ENCODE peak calls at places on chromosome 1, in five cellular contexts. C is erythroblast, P is IMR-90, O is T47D, G is GM06990. A is an unnamed sample.

GRCh38 chr1:226082959-226083302 is 20.4 kb downstream of the H3-3A start:
- DNase-seq in C (peak; percentile 64), P (no peak), O (peak; percentile 69), G (no peak), A (peak; percentile 70)

GRCh38 chr1:156146006-156146748 is 7.2 kb upstream of the SEMA4A start:
- DNase-seq in C (peak; percentile 72), P (peak; percentile 94), O (peak; percentile 92), G (peak; percentile 60), A (peak; percentile 97)

GRCh38 chr1:19373206-19374126 is 61.3 kb downstream of the SLC66A1 start:
- DNase-seq in C (no peak), P (no peak), O (no peak), G (no peak), A (no peak)

GRCh38 chr1:40076895-40077312 is 20.1 kb downstream of the PPT1 start:
- DNase-seq in C (peak; percentile 64), P (peak; percentile 90), O (no peak), G (no peak), A (peak; percentile 89)

GRCh38 chr1:204171751-204172178 is 5.6 kb upstream of the REN start:
- DNase-seq in C (no peak), P (peak; percentile 86), O (peak; percentile 74), G (no peak), A (peak; percentile 80)

GRCh38 chr1:101474039-101474665 is 237.3 kb downstream of the S1PR1 start:
- DNase-seq in C (peak; percentile 55), P (no peak), O (no peak), G (no peak), A (peak; percentile 12)

GRCh38 chr1:47710075-47711071 is 272.5 kb downstream of the FOXD2 start:
- DNase-seq in C (peak; percentile 71), P (peak; percentile 37), O (peak; percentile 49), G (peak; percentile 67), A (peak; percentile 60)

GRCh38 chr1:205537386-205538018 is 33.0 kb downstream of the CDK18 start:
- DNase-seq in C (no peak), P (no peak), O (no peak), G (no peak), A (peak; percentile 77)

GRCh38 chr1:11399250-11399649 is 79.7 kb upstream of the DISP3 start:
- DNase-seq in C (no peak), P (no peak), O (no peak), G (no peak), A (no peak)

GRCh38 chr1:150321826-150322166 is 463 bp downstream of the PRPF3 start:
- DNase-seq in C (peak; percentile 68), P (no peak), O (no peak), G (no peak), A (no peak)

GRCh38 chr1:146032613-146033219 is 11.2 kb upstream of the HJV start:
- DNase-seq in C (peak; percentile 74), P (peak; percentile 47), O (peak; percentile 82), G (no peak), A (peak; percentile 70)

GRCh38 chr1:155241069-155241679 is 14.1 kb downstream of the ENTREP3 start:
- DNase-seq in C (peak; percentile 86), P (peak; percentile 83), O (peak; percentile 92), G (no peak), A (peak; percentile 91)

GRCh38 chr1:219523411-219523810 is 89.5 kb downstream of the ZC3H11B start:
- DNase-seq in C (no peak), P (no peak), O (no peak), G (no peak), A (no peak)

GRCh38 chr1:1290238-1290731 is 10.0 kb downstream of the SCNN1D start:
- DNase-seq in C (peak; percentile 77), P (no peak), O (peak; percentile 78), G (no peak), A (peak; percentile 42)

GRCh38 chr1:241932845-241933244 is 24.7 kb upstream of the BECN2 start:
- DNase-seq in C (no peak), P (no peak), O (no peak), G (no peak), A (no peak)

GRCh38 chr1:18480315-18481189 is at the start of gene KLHDC7A:
- DNase-seq in C (no peak), P (no peak), O (peak; percentile 95), G (no peak), A (no peak)

GRCh38 chr1:184404727-184405027 is 17.8 kb downstream of the C1orf21 start:
- DNase-seq in C (no peak), P (no peak), O (no peak), G (no peak), A (no peak)

GRCh38 chr1:76501136-76501535 is 366.1 kb upstream of the ST6GALNAC5 start:
- DNase-seq in C (no peak), P (no peak), O (no peak), G (no peak), A (no peak)

GRCh38 chr1:42807056-42807668 is 9.8 kb upstream of the ERMAP start:
- DNase-seq in C (no peak), P (no peak), O (no peak), G (no peak), A (no peak)

GRCh38 chr1:2972879-2973575 is 48.2 kb upstream of the ACTRT2 start:
- DNase-seq in C (no peak), P (no peak), O (no peak), G (no peak), A (no peak)

GRCh38 chr1:109793089-109793485 is 29.4 kb upstream of the EPS8L3 start:
- DNase-seq in C (no peak), P (no peak), O (no peak), G (no peak), A (no peak)

A was measured in EH.